ENCODE peak calls at places on chromosomes 16 and 17, in four cellular contexts. O is K562, W is HCT116, K is HepG2. N is an unnamed sample.

GRCh38 chr16:548586-548985 is 11.6 kb upstream of the PRR35 start:
- DNase-seq in W (no peak), O (no peak), K (no peak), N (no peak)

GRCh38 chr17:40121191-40121885 is 433 bp upstream of the MSL1 start:
- DNase-seq in W (no peak), K (no peak), O (peak; percentile 39), N (no peak)

GRCh38 chr16:19542138-19542821 is 13.2 kb upstream of the VPS35L start:
- DNase-seq in K (peak; percentile 98), O (no peak), W (no peak), N (no peak)

GRCh38 chr17:78133971-78134898 is 3.7 kb downstream of the TMC8 start:
- DNase-seq in O (peak; percentile 88), W (peak; percentile 70), K (peak; percentile 83), N (no peak)

GRCh38 chr17:41919165-41919817 is 540 bp upstream of the ACLY start:
- DNase-seq in K (peak; percentile 65), O (no peak), W (peak; percentile 48), N (no peak)

GRCh38 chr17:77286641-77287431 is 146.1 kb downstream of the SEC14L1 start:
- DNase-seq in K (peak; percentile 100), O (peak; percentile 31), W (peak; percentile 73), N (no peak)

GRCh38 chr17:62763891-62764600 is 44.1 kb downstream of the MARCHF10 start:
- DNase-seq in K (no peak), O (peak; percentile 12), W (no peak), N (no peak)

GRCh38 chr16:49462356-49462988 is 88.9 kb downstream of the C16orf78 start:
- DNase-seq in W (no peak), O (no peak), K (no peak), N (no peak)

GRCh38 chr17:11853321-11854151 is 143.7 kb downstream of the ZNF18 start:
- DNase-seq in K (no peak), W (no peak), O (no peak), N (no peak)

GRCh38 chr17:60386137-60386395 is 5.9 kb downstream of the USP32 start:
- DNase-seq in K (no peak), O (no peak), W (no peak), N (no peak)

GRCh38 chr16:10077861-10078260 is 104.4 kb downstream of the GRIN2A start:
- DNase-seq in O (no peak), W (no peak), K (no peak), N (no peak)

GRCh38 chr16:28110074-28110473 is 46.6 kb upstream of the GSG1L start:
- DNase-seq in O (no peak), W (no peak), K (no peak), N (no peak)

GRCh38 chr16:27840311-27841060 is 223.0 kb downstream of the GSG1L start:
- DNase-seq in O (peak; percentile 4), K (no peak), W (no peak), N (no peak)

GRCh38 chr17:44909681-44910144 is 5.6 kb downstream of the GFAP start:
- DNase-seq in W (no peak), K (no peak), O (no peak), N (no peak)

GRCh38 chr17:45381001-45381400 is 51.7 kb downstream of the ARHGAP27 start:
- DNase-seq in O (no peak), W (no peak), K (no peak), N (no peak)

GRCh38 chr17:8735336-8735939 is 9.2 kb downstream of the CCDC42 start:
- DNase-seq in W (no peak), K (no peak), O (no peak), N (no peak)

GRCh38 chr17:80890551-80890930 is 101.1 kb upstream of the CHMP6 start:
- DNase-seq in W (no peak), K (no peak), O (no peak), N (no peak)

GRCh38 chr16:65212240-65212639 is 90.4 kb upstream of the CDH11 start:
- DNase-seq in K (no peak), W (no peak), O (no peak), N (no peak)

GRCh38 chr17:48457080-48457836 is 27.2 kb upstream of the SKAP1 start:
- DNase-seq in O (peak; percentile 83), K (peak; percentile 42), W (peak; percentile 54), N (no peak)

GRCh38 chr16:27618611-27619380 is 68.9 kb downstream of the KATNIP start:
- DNase-seq in O (no peak), K (peak; percentile 31), W (no peak), N (no peak)

GRCh38 chr16:87233928-87234327 is 83.3 kb downstream of the C16orf95 start:
- DNase-seq in W (no peak), O (peak; percentile 25), K (peak; percentile 23), N (no peak)

GRCh38 chr16:20064520-20064919 is 9.2 kb downstream of the GPR139 start:
- DNase-seq in O (no peak), W (no peak), K (no peak), N (no peak)

GRCh38 chr17:35003778-35004177 is 23.5 kb downstream of the LIG3 start:
- DNase-seq in W (no peak), K (no peak), O (no peak), N (no peak)
- TF ChIP-seq TCF7L2 in W (no peak), K (no peak), O (no peak), N (no peak)

GRCh38 chr17:4808378-4808767 is 1.4 kb downstream of the PLD2 start:
- DNase-seq in O (no peak), K (no peak), W (no peak), N (no peak)

GRCh38 chr17:4806770-4807533 is at the start of gene PLD2:
- DNase-seq in O (peak; percentile 84), K (peak; percentile 69), W (peak; percentile 42), N (no peak)

GRCh38 chr17:4807534-4808377 is 804 bp downstream of the PLD2 start:
- DNase-seq in K (no peak), W (no peak), O (no peak), N (no peak)

GRCh38 chr17:4802228-4802627 is at the start of gene C17orf114:
- DNase-seq in K (no peak), O (no peak), W (no peak), N (no peak)

GRCh38 chr17:4806420-4806769 is 557 bp upstream of the PLD2 start:
- DNase-seq in O (no peak), W (no peak), K (no peak), N (no peak)
- H3K27ac ChIP-seq in O (no peak overlapping the region), W (peak overlapping the region; percentile 76), K (peak overlapping the region; percentile 49), N (peak overlapping the region; percentile 74)

DNA sequence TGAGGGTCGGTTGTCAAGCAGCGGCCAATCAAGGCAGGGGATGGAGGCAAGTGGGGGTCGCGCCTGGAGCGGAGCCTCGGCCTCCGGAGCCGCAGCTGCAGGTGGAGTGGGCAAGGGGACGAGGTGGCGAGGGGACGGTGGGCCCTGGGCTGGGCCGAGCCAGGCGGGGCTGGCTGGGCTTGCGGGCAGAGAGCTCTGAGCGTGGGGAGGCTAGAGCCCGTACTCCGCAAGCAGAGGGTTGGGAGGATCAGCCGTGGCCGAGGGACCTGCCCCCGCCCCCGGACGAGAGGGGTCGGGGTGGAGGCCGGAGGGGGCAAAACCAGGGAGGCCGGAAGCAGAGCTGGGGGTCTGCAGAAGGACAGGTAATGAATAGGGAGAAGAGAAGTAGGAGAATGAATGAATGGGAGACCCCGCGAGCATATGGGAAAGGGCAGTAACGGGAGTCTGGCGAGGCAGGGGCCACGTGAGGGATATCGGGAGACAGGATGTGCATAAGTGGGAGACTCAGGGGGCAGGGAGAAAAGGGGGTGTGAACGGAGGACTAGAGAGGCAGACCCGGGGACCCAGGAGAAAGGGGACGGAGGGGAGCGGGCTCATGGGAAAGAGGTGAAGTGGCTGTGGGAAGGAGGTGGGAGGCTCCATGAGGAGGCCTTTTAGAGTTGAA is at the start of gene KATNB1:
- DNase-seq in W (no peak), K (no peak), O (no peak), N (no peak)
- TF ChIP-seq POLR2AphosphoS5 in W (no peak), K (peak; percentile 29), O (no peak), N (no peak)

GRCh38 chr16:68000024-68000423 is 740 bp upstream of the DPEP2 start:
- DNase-seq in W (no peak), O (no peak), K (no peak), N (no peak)

GRCh38 chr16:68000450-68000849 is 1.2 kb upstream of the DPEP2 start:
- DNase-seq in O (no peak), K (no peak), W (no peak), N (no peak)

GRCh38 chr16:68003031-68003430 is 3.7 kb upstream of the DPEP2 start:
- DNase-seq in K (no peak), O (no peak), W (no peak), N (no peak)

GRCh38 chr16:68009157-68009735 is 6.5 kb downstream of the DPEP2NB start:
- DNase-seq in K (no peak), O (no peak), W (no peak), N (no peak)

DNA sequence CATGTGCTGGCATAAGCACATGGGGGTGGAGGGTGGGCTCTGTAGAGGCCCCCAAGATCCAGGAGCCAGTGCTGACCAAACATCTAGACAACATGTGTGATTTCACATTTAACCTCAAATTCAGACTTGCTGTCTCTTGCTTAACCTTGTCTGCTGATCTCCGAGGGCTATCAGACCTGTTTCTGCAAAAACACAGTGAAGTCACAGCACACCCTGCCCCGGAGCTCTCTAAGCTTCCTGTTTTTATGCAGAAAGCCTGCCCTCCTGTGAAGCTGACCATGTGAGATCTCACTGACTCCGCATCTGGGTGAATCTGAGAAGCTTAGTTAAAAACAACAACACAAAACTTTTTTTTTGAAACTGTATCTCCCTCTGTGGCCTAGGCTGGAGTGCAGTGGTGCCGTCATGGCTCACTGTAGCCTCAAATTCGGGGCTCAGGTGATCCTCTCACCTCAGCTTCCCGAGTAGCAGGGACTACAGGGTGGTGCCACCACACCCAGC is 6.6 kb upstream of the DPEP2 start:
- DNase-seq in O (peak; percentile 33), W (no peak), K (no peak), N (no peak)
- TF ChIP-seq TCF7L2 in O (no peak), W (no peak), K (no peak), N (no peak)

DNA sequence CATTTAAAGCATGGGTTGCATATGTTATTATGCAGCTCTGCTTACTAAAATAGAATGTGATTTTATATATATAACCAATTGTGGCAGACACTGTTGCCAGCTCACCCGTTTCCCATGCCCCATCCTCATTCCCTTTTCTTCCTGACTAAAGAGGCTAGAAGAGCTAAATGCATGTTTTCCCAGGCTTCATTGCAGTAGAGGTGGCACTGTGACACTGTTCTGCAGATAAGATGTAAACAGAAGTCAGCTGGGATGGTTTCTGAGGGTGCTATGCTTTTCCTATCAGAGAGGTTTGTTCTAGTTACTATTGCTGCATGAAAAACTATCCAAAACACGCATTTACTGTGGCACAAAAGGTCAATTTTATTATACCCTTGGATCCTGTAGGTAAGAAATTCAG is 5.7 kb upstream of the TOB1 start:
- DNase-seq in K (no peak), O (no peak), W (no peak), N (no peak)
- H3K27ac ChIP-seq in K (no peak overlapping the region), O (no peak overlapping the region), W (no peak overlapping the region), N (no peak overlapping the region)

GRCh38 chr17:3968017-3968416 is 3.8 kb upstream of the ATP2A3 start:
- DNase-seq in K (no peak), O (no peak), W (no peak), N (no peak)

GRCh38 chr17:3965123-3965800 is 1.0 kb upstream of the ATP2A3 start:
- DNase-seq in O (peak; percentile 91), K (no peak), W (peak; percentile 22), N (no peak)

GRCh38 chr17:3968886-3969524 is 4.8 kb upstream of the ATP2A3 start:
- DNase-seq in K (no peak), W (no peak), O (peak; percentile 82), N (no peak)

GRCh38 chr17:3964203-3965122 is at the start of gene ATP2A3:
- DNase-seq in W (no peak), O (peak; percentile 64), K (no peak), N (no peak)

GRCh38 chr17:3966720-3967363 is 2.6 kb upstream of the ATP2A3 start:
- DNase-seq in K (peak; percentile 20), W (no peak), O (no peak), N (no peak)
- TF ChIP-seq POLR2AphosphoS5 in K (no peak), W (no peak), O (no peak), N (no peak)

N was measured in Panc1.